ENCODE peak calls at places on chromosomes 12 and 14, in six cellular contexts. V is bronchial epithelial cell; A is naive thymus-derived CD8-positive, alpha-beta T cell; L is stimulated activated CD8-positive, alpha-beta memory T cell treated with anti-CD3 and anti-CD28 coated beads, Interleukin-7, amount 100 ng/mL, for 1 hour; O is NCI-H748 treated with DMSO at 0.1 percent for 48 hours; F is WTC11. W is an unnamed sample.

GRCh38 chr12:52670961-52671360 is 9.2 kb downstream of the KRT1 start:
- DNase-seq in V (peak; percentile 60), A (no peak), F (no peak), O (no peak), L (no peak), W (no peak)

GRCh38 chr12:105064564-105065222 is 19.6 kb downstream of the ALDH1L2 start:
- DNase-seq in A (no peak), O (no peak), V (no peak), L (no peak), F (peak; percentile 18), W (no peak)

GRCh38 chr14:77145975-77146740 is 4.6 kb upstream of the ZDHHC22 start:
- DNase-seq in O (no peak), L (no peak), F (no peak), V (no peak), A (no peak), W (no peak)

GRCh38 chr12:94641283-94641682 is 9.1 kb downstream of the TMCC3 start:
- DNase-seq in L (no peak), V (no peak), O (no peak), A (no peak), F (no peak), W (no peak)

GRCh38 chr14:100159107-100159864 is at the start of gene DEGS2:
- DNase-seq in V (no peak), F (peak; percentile 78), L (peak; percentile 28), O (peak; percentile 59), A (peak; percentile 71), W (peak; percentile 50)

GRCh38 chr14:103074699-103075341 is 9.2 kb upstream of the LBHD2 start:
- DNase-seq in F (no peak), O (peak; percentile 28), V (no peak), L (no peak), A (peak; percentile 31), W (peak; percentile 13)

GRCh38 chr12:45994736-45995135 is 4.4 kb upstream of the SCAF11 start:
- DNase-seq in A (no peak), O (no peak), L (no peak), F (no peak), V (no peak), W (no peak)

GRCh38 chr12:105882404-105882803 is 256.4 kb downstream of the NUAK1 start:
- DNase-seq in V (no peak), L (no peak), O (no peak), F (no peak), A (no peak), W (no peak)

GRCh38 chr14:98580131-98580678 is 691.8 kb downstream of the BCL11B start:
- DNase-seq in V (peak; percentile 37), F (no peak), O (no peak), L (no peak), A (peak; percentile 3), W (no peak)

GRCh38 chr12:42332301-42332894 is 6.4 kb downstream of the PPHLN1 start:
- DNase-seq in L (no peak), O (peak; percentile 50), A (peak; percentile 30), F (no peak), V (peak; percentile 48), W (no peak)